ENCODE peak calls at places on chromosomes 3 and 15, in five cellular contexts. B is heart right ventricle, Y is HCT116, R is body of pancreas, M is lower lobe of right lung. Q is an unnamed sample. For H3K4me1, the result is how much of the 10 kb centered on the place peaks cover.

GRCh38 chr3:77601853-77602440 is 562.0 kb downstream of the ROBO2 start:
- ATAC-seq in B (no peak), Y (no peak), R (no peak), M (no peak), Q (no peak)

GRCh38 chr3:171266034-171266805 is 194.0 kb downstream of the TNIK start:
- ATAC-seq in Y (no peak), B (no peak), R (no peak), M (no peak), Q (peak)

GRCh38 chr3:56923546-56924224 is 121.9 kb upstream of the ARHGEF3 start:
- ATAC-seq in M (peak), Y (peak), R (peak), B (peak), Q (peak)

GRCh38 chr3:56790016-56790950 is 11.5 kb downstream of the ARHGEF3 start:
- ATAC-seq in M (no peak), B (peak), R (no peak), Y (no peak), Q (no peak)

GRCh38 chr3:168002786-168003368 is 92.8 kb downstream of the GOLIM4 start:
- ATAC-seq in M (no peak), B (no peak), Y (peak), R (peak), Q (no peak)

GRCh38 chr3:136984837-136985236 is 27.1 kb downstream of the IL20RB start:
- ATAC-seq in Y (no peak), B (peak), M (peak), R (no peak), Q (no peak)

GRCh38 chr3:171339606-171340005 is 120.6 kb downstream of the TNIK start:
- ATAC-seq in M (peak), B (no peak), R (peak), Y (no peak), Q (no peak)

GRCh38 chr3:160810360-160810759 is 54.3 kb downstream of the PPM1L start:
- ATAC-seq in R (no peak), Y (no peak), B (peak), M (peak), Q (peak)

GRCh38 chr3:157130138-157130880 is 29.6 kb downstream of the CCNL1 start:
- ATAC-seq in B (peak), Y (peak), M (peak), R (no peak), Q (peak)

GRCh38 chr3:197408177-197408957 is 110.0 kb upstream of the DLG1 start:
- ATAC-seq in Y (no peak), M (no peak), R (no peak), B (peak), Q (no peak)

GRCh38 chr15:71747128-71748083 is 62.9 kb upstream of the NR2E3 start:
- ATAC-seq in B (no peak), R (peak), Y (peak), M (peak), Q (no peak)

GRCh38 chr15:87711011-87711410 is 545.5 kb downstream of the NTRK3 start:
- ATAC-seq in B (no peak), M (no peak), Y (no peak), R (no peak), Q (no peak)

GRCh38 chr3:69696365-69696764 is 42.9 kb upstream of the MITF start:
- ATAC-seq in M (no peak), B (no peak), Y (no peak), R (no peak), Q (no peak)

GRCh38 chr3:16148783-16149182 is 25.7 kb upstream of the GALNT15 start:
- ATAC-seq in B (peak), Y (no peak), R (peak), M (peak), Q (peak)

GRCh38 chr15:43255376-43255775 is 11.4 kb downstream of the TGM5 start:
- ATAC-seq in M (no peak), Y (no peak), B (no peak), R (no peak), Q (no peak)

GRCh38 chr3:142501004-142501926 is 53.4 kb upstream of the XRN1 start:
- ATAC-seq in Y (peak), B (no peak), M (no peak), R (no peak), Q (no peak)

GRCh38 chr15:90400005-90400758 is 12.1 kb downstream of the IQGAP1 start:
- ATAC-seq in M (peak), R (peak), B (peak), Y (peak), Q (peak)

DNA sequence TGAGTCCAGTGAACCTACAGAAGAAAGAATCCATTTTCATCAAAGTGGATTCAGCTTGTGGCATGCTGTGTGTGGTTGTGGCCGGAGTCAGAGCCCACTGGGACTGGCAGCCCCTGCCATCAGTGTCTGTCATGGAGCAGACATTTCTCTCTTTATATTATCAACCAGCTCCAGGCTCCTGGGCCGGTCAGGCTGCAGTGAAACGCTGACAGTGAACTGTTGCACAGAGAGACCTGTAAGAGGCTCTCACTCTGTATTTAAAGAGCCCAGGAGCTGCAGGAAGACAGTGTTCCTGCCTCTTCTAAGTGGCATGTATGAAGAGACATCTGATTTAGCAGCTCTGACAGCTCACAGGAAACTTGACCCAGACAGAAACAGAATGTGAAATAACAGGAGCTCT is 1523.6 kb upstream of the CADM2 start:
- ATAC-seq in Y (no peak), R (no peak), M (no peak), B (no peak), Q (no peak)
- TF ChIP-seq CTCF in Y (no peak), R (no peak), M (no peak), B (no peak), Q (no peak)

DNA sequence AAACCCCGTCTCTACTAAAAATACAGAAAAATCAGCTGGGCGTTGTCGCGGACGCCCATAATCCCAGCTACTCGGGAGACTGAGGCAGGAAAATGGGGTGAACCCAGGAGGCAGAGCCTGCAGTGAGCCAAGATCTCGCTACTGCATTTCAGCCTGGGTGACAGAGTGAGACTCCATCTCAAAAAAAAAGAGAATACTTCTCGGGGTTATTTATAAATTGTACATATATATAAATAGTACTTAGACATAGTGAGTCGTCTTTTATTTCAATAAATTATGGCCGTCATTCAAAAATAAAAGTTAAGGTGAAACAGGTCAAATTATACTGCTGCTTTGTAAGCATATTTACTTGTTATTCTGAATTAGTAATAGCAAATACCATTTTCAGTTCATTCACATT is 12.1 kb upstream of the EBLN2 start:
- ATAC-seq in M (no peak), Y (no peak), B (no peak), R (no peak), Q (no peak)
- H3K4me1 ChIP-seq in M (under half), Y (under half), B (under half), R (under half), Q (under half)

GRCh38 chr15:38259134-38259533 is 6.5 kb downstream of the SPRED1 start:
- ATAC-seq in M (no peak), Y (no peak), B (no peak), R (no peak), Q (no peak)

GRCh38 chr15:38255690-38256089 is 3.1 kb downstream of the SPRED1 start:
- ATAC-seq in M (no peak), B (no peak), Y (no peak), R (no peak), Q (no peak)

GRCh38 chr15:38263996-38264395 is 11.4 kb downstream of the SPRED1 start:
- ATAC-seq in B (no peak), Y (no peak), M (peak), R (no peak), Q (no peak)

GRCh38 chr15:38257676-38258075 is 5.0 kb downstream of the SPRED1 start:
- ATAC-seq in R (no peak), B (no peak), M (no peak), Y (no peak), Q (no peak)

DNA sequence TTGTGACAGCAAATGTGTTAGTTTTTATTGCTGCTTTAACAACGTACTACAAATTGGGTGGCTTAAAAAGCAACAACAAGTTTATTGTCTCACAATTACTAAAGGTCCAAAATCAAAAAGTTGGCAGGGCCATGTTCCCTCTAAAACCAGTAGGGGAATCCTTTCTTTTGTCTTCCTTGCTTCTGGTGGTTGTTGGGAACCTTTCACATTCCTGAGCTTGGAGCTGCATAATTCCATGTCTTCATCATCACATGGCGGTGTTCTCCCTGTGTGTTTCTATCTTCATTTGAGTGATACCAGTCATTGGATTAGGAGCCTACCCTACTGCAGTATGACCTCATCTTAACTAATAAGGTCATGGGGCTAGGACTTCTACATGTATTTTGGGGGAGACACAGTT is 7.4 kb downstream of the SPRED1 start:
- ATAC-seq in M (no peak), Y (no peak), B (no peak), R (no peak), Q (no peak)
- TF ChIP-seq CTCF in M (no peak), Y (no peak), B (no peak), R (no peak), Q (no peak)

DNA sequence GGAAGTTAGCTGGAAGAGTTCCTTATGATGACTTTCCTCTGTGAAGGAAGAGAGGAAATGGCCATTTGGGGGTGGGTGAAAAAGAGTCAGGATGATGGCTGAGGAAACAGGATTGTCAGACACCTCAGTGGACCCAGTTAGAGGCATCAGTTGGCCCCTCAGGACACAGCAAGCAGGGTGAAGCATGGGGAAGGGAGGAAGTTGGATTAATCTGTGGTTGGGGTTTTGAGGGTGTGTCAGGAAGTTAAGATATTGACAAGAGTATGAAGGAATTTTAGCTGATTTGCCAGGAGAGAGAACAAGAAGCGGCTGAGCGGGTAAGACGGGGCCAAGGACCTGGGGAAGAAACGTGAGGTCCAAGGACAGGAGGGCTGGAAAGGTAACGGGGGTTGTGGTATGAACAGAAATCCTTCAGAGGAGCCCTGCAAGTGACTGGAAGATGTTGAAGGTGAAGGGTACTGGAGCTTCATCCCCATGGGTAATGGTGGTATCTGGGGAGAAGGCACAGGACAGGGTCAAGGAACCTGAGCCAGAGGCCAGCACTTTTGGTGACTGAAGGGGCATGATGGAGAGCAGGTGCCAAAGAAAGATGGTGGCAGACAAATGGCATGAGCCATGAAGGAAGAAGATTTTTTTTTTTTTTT is 2.7 kb downstream of the UQCC5 start:
- ATAC-seq in R (no peak), Y (no peak), M (no peak), B (no peak), Q (no peak)
- H3K4me1 ChIP-seq in R (under half), Y (under half), M (half or more), B (under half), Q (under half)

DNA sequence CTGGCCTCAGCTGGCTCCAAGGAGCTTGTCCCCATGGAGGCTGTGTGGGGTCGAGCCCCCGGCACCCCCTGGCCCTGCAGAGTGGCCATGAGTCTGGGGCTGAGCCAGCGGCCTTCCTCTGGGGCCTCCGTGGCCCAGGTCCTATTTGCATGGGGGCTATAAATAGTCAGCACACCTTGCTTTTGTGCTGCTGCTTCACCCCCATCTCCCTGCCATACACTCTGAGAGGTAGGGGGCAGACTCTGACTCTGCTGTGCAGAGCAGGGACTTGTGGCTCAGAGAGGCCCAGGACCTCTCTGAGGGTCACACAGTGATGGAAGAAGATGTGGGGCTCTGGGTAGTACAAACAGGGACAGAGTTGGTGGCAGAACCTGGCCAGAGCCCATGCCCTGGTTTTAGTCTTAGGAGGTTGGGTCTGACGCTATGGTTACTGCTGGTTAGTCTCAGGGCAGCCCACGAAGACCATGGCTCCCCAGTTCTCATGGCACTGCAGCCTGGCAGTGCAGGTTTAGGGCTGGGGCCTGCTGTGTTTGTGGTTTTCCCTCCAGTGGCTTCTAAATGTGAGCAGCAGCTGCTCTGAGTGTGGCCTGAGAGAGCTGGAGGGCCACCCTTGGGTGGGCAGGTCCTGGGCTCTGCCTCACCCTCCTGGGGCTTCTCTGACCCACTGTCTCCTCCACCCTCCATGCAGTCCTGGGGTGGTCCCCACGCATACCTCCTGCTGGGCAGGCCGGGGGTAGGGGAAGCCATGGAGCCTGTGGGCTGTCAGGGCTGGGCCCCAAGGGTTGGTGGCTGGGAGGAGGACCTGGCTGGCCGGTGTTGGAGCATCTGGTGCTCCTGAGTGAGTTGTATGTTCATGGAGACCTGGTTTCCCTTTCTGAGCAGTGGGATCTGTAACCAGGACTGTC is 13.6 kb downstream of the PRKCD start:
- ATAC-seq in R (no peak), M (no peak), Y (no peak), B (no peak), Q (no peak)
- TF ChIP-seq CTCF in R (no peak), M (no peak), Y (no peak), B (no peak), Q (no peak)

GRCh38 chr15:31335991-31336942 is 9.6 kb downstream of the KLF13 start:
- ATAC-seq in M (peak), R (peak), Y (no peak), B (no peak), Q (no peak)
- H3K4me1 ChIP-seq in M (half or more), R (half or more), Y (under half), B (half or more), Q (under half)

GRCh38 chr3:49751501-49751900 is 27.8 kb upstream of the GMPPB start:
- ATAC-seq in R (no peak), Y (no peak), M (peak), B (no peak), Q (no peak)

GRCh38 chr3:49750056-49750455 is 26.3 kb upstream of the GMPPB start:
- ATAC-seq in B (no peak), R (no peak), M (no peak), Y (no peak), Q (no peak)

GRCh38 chr3:49747792-49748480 is 24.2 kb upstream of the GMPPB start:
- ATAC-seq in M (no peak), Y (no peak), R (no peak), B (no peak), Q (no peak)

GRCh38 chr3:49740427-49740826 is 16.7 kb upstream of the GMPPB start:
- ATAC-seq in M (no peak), B (no peak), R (no peak), Y (no peak), Q (no peak)

GRCh38 chr3:49745986-49746385 is 22.2 kb upstream of the GMPPB start:
- ATAC-seq in B (no peak), Y (no peak), M (no peak), R (no peak), Q (no peak)
- TF ChIP-seq CTCF in B (no peak), Y (no peak), M (no peak), R (no peak), Q (no peak)

DNA sequence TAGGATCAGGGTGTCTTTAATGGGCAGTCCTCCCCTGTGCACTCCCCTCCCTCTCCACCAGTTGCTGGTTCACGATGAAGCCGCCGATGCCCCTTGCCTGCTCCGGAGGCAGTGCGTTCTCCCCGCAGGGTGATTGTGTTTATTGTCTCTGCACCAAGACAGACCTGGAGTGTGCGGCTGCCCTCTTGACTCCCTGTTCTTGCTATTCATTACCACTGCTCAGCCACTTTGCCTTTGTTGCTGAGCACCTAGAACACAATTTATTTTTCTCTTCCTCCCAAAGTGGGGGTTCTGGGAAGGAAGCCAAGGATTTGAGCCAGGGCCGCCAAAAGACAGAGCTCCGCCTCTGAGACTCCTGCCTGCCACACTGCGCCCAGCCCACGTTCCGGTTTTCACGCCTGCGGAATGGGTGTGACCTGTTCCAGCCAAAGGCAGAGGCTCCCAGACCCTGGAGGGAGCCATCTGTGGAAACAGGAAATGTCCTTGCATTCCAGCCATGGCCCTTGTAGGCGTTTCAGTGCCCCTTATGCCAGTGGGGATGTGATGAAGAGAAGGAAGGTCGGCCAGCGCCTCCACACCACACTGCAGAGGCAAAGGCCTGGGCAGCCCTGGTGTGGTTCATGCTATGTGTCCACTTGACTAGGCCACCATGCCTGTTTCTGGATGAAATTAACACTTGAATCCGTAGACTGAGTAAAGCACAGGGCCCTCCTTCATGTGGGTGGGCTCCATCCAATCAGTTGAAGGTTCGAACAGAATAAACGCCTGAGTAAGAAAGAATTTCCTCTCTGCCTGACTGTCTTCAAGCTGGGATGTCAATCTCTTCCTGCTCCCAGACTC is 85.8 kb downstream of the HMG20A start:
- ATAC-seq in R (peak), B (peak), M (peak), Y (no peak), Q (peak)
- H3K4me1 ChIP-seq in R (under half), B (half or more), M (half or more), Y (under half), Q (under half)

GRCh38 chr3:12830785-12831581 is 10.4 kb downstream of the RPL32 start:
- ATAC-seq in B (no peak), M (peak), Y (peak), R (no peak), Q (no peak)
- TF ChIP-seq CTCF in B (no peak), M (no peak), Y (peak), R (no peak), Q (no peak)

DNA sequence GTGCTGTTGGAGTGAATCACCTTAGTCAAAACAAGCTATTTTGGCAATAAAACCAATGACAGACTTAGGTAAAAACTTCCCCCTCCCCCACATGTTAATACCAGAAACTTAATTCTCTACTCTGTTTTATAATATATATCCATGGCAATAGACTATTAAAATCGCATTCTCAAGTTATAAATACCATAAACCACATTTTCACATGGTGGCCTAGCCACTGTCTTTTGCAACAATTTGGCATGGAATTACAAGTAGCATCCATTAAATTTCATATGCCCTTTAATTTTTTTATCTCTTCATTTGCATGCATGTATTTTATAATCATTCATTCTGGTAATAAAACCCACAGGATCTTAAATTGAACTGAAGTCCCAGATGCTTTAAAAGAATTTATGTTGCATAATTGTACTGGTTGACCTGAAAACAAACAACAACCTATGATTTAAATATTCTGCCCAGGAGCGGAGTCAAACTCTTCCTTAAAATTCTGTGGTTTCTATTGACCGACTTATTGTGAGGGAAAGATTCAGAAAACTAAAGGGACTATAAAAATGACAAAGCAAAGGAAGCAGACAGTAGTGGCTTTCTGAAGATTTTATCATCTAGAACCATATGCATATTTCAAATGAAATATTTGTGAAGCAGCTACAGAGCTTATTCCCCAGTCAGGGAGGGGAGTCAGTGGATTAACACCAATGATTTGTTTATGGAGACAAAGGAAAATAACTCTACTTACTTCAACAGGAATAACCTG is 229.0 kb upstream of the TBL1XR1 start:
- ATAC-seq in R (no peak), M (no peak), Y (no peak), B (no peak), Q (no peak)
- H3K4me1 ChIP-seq in R (under half), M (under half), Y (under half), B (under half), Q (under half)